ENCODE peak calls at places on chromosomes 2 and 18, in eight cellular contexts. Z is HAP-1; I is CD8-positive, alpha-beta memory T cell; J is IMR-90; K is esophagus muscularis mucosa; A is GM12865; D is fibroblast of lung; Q is astrocyte of the spinal cord. C is an unnamed sample.

GRCh38 chr2:157194097-157194688 is 63.3 kb upstream of the GALNT5 start:
- DNase-seq in D (peak), I (no peak), Z (peak), Q (peak), A (peak), J (peak), K (no peak), C (peak)

GRCh38 chr18:3345885-3346284 is 84.0 kb downstream of the MYL12B start:
- DNase-seq in K (no peak), D (peak), I (no peak), Z (no peak), J (peak), Q (no peak), A (no peak), C (no peak)

GRCh38 chr2:54839526-54840255 is 116.2 kb downstream of the EML6 start:
- DNase-seq in A (no peak), K (no peak), D (no peak), J (no peak), Z (no peak), Q (no peak), I (no peak), C (no peak)

GRCh38 chr18:43267818-43268217 is 9.5 kb downstream of the SYT4 start:
- DNase-seq in A (no peak), Q (no peak), I (no peak), J (no peak), Z (no peak), K (no peak), D (no peak), C (no peak)

GRCh38 chr2:184730288-184730687 is 132.0 kb downstream of the ZNF804A start:
- DNase-seq in J (no peak), Z (no peak), A (no peak), I (no peak), D (no peak), Q (no peak), K (no peak), C (peak)

GRCh38 chr2:216691210-216691741 is 4.1 kb downstream of the IGFBP5 start:
- DNase-seq in Q (peak), Z (peak), K (no peak), D (peak), I (no peak), J (peak), A (no peak), C (no peak)

GRCh38 chr2:62461707-62462106 is 44.3 kb downstream of the TMEM17 start:
- DNase-seq in K (no peak), J (peak), Q (peak), A (no peak), I (no peak), D (no peak), Z (no peak), C (no peak)

GRCh38 chr2:2777876-2778275 is 446.8 kb upstream of the MYT1L start:
- DNase-seq in A (no peak), Z (no peak), J (no peak), K (no peak), I (no peak), Q (no peak), D (no peak), C (no peak)

GRCh38 chr2:105790467-105791118 is 45.9 kb downstream of the NCK2 start:
- DNase-seq in A (peak), D (no peak), K (no peak), J (no peak), I (no peak), Z (no peak), Q (no peak), C (no peak)

GRCh38 chr2:220001693-220002260 is 374.3 kb downstream of the SLC4A3 start:
- DNase-seq in K (no peak), J (peak), A (no peak), I (no peak), D (peak), Q (peak), Z (no peak), C (no peak)

GRCh38 chr2:219701847-219702634 is 74.6 kb downstream of the SLC4A3 start:
- DNase-seq in K (no peak), Z (no peak), A (no peak), Q (peak), J (peak), I (no peak), D (peak), C (no peak)

GRCh38 chr2:216574046-216574445 is 59.2 kb upstream of the IGFBP2 start:
- DNase-seq in J (peak), D (no peak), K (no peak), I (no peak), Z (no peak), A (no peak), Q (peak), C (no peak)

GRCh38 chr18:79630266-79631095 is 49.1 kb upstream of the CTDP1 start:
- DNase-seq in K (no peak), Z (no peak), I (no peak), D (no peak), A (no peak), J (no peak), Q (no peak), C (no peak)

GRCh38 chr2:233267516-233268245 is 16.2 kb downstream of the ATG16L1 start:
- DNase-seq in Z (no peak), Q (no peak), A (peak), D (no peak), K (no peak), J (no peak), I (peak), C (peak)

GRCh38 chr2:128596453-128597430 is 278.1 kb upstream of the HS6ST1 start:
- DNase-seq in A (no peak), Q (no peak), J (no peak), Z (no peak), I (no peak), K (no peak), D (no peak), C (no peak)

GRCh38 chr2:25587361-25587760 is 86.0 kb downstream of the DTNB start:
- DNase-seq in Q (peak), J (peak), A (peak), I (no peak), D (peak), K (no peak), Z (no peak), C (no peak)

GRCh38 chr2:31402388-31402787 is 12.2 kb downstream of the XDH start:
- DNase-seq in A (no peak), K (peak), J (peak), Z (no peak), D (no peak), Q (no peak), I (no peak), C (no peak)

GRCh38 chr2:64288321-64288931 is 144.2 kb upstream of the PELI1 start:
- DNase-seq in K (peak), Z (no peak), Q (peak), A (no peak), D (peak), I (no peak), J (peak), C (no peak)

GRCh38 chr2:97936199-97936598 is 59.5 kb downstream of the TMEM131 start:
- DNase-seq in Q (no peak), I (no peak), A (peak), J (no peak), K (no peak), D (no peak), Z (no peak), C (peak)

GRCh38 chr2:221111739-221112138 is 460.4 kb downstream of the EPHA4 start:
- DNase-seq in K (no peak), D (no peak), Z (no peak), Q (no peak), I (no peak), J (no peak), A (no peak), C (no peak)

GRCh38 chr2:48287971-48288370 is 242.0 kb upstream of the STON1 start:
- DNase-seq in A (no peak), Q (no peak), D (no peak), I (no peak), Z (no peak), J (no peak), K (no peak), C (peak)

GRCh38 chr2:69013123-69013836 is at the start of gene ANTXR1:
- DNase-seq in Q (peak), D (peak), Z (peak), K (no peak), J (peak), I (no peak), A (no peak), C (no peak)

GRCh38 chr2:234249873-234250272 is 199.4 kb downstream of the SPP2 start:
- DNase-seq in K (no peak), A (no peak), Z (peak), J (peak), Q (peak), D (peak), I (no peak), C (no peak)

GRCh38 chr2:60172801-60173200 is 380.7 kb downstream of the BCL11A start:
- DNase-seq in A (no peak), K (no peak), J (no peak), Q (no peak), D (no peak), I (no peak), Z (no peak), C (no peak)

GRCh38 chr18:11149441-11150270 is at the start of gene PIEZO2:
- DNase-seq in K (peak), J (peak), Q (peak), I (no peak), A (peak), Z (no peak), D (peak), C (no peak)

GRCh38 chr2:219461061-219461514 is 26.4 kb downstream of the SPEG start:
- DNase-seq in Q (peak), A (peak), Z (no peak), K (no peak), J (peak), I (no peak), D (peak), C (peak)

GRCh38 chr2:180559766-180560165 is 420.6 kb upstream of the UBE2E3 start:
- DNase-seq in I (no peak), J (no peak), Q (peak), Z (no peak), K (no peak), A (no peak), D (peak), C (no peak)

GRCh38 chr18:24987271-24987932 is 364.6 kb downstream of the ZNF521 start:
- DNase-seq in K (no peak), I (no peak), J (peak), Z (peak), Q (peak), D (peak), A (no peak), C (no peak)

GRCh38 chr2:237459226-237459625 is 27.8 kb upstream of the MLPH start:
- DNase-seq in A (no peak), D (peak), I (no peak), Q (no peak), Z (no peak), K (no peak), J (no peak), C (no peak)

GRCh38 chr18:36811430-36811829 is 17.4 kb downstream of the TPGS2 start:
- DNase-seq in I (no peak), Q (no peak), D (peak), J (peak), A (no peak), Z (no peak), K (no peak), C (no peak)

GRCh38 chr2:98806266-98806697 is 75.3 kb upstream of the MGAT4A start:
- DNase-seq in D (peak), Q (peak), K (peak), A (no peak), Z (no peak), J (no peak), I (no peak), C (no peak)

GRCh38 chr2:237574894-237575868 is 8.8 kb downstream of the PRLH start:
- DNase-seq in Z (no peak), I (no peak), A (no peak), Q (no peak), K (no peak), D (no peak), J (no peak), C (no peak)

DNA sequence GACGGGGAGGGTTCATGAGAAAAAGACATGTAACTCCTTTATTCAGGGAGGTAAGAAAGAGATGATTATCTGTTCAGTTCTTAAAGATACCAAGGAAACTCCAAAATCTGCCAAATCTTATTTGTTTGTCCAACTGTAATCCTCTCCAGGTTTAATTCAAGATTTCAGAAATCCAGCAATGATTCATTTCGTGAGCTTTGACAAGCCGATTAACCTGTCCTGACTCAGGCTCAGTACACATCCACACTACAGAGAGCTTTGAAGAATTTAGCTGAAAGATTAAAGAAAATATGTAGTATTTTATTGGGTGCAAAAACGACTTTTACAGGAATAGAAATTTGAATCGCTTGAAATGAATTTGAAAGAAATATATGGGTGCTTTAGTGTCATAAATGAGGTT is 1.1 kb downstream of the SPAG16 start:
- DNase-seq in Q (no peak), I (no peak), D (no peak), J (no peak), K (no peak), Z (no peak), A (no peak), C (no peak)
- H3K4me3 ChIP-seq in Q (peak), I (no peak), D (peak), J (no peak), K (no peak), Z (peak), A (no peak), C (peak)

GRCh38 chr2:49937432-49937831 is 783.1 kb upstream of the FSHR start:
- DNase-seq in Q (no peak), A (no peak), D (no peak), J (no peak), K (no peak), I (no peak), Z (no peak), C (no peak)

GRCh38 chr2:49936965-49937364 is 782.6 kb upstream of the FSHR start:
- DNase-seq in D (no peak), K (no peak), Q (no peak), J (no peak), I (no peak), A (no peak), Z (no peak), C (no peak)

GRCh38 chr2:49938268-49938667 is 784.0 kb upstream of the FSHR start:
- DNase-seq in J (no peak), I (no peak), Q (no peak), D (no peak), A (no peak), K (no peak), Z (no peak), C (no peak)

GRCh38 chr2:49943944-49944803 is 789.9 kb upstream of the FSHR start:
- DNase-seq in Q (no peak), A (peak), J (no peak), Z (no peak), D (no peak), I (no peak), K (no peak), C (no peak)

GRCh38 chr2:49940616-49941015 is 786.3 kb upstream of the FSHR start:
- DNase-seq in I (no peak), K (no peak), Z (no peak), A (peak), J (no peak), D (no peak), Q (no peak), C (no peak)
- H3K4me3 ChIP-seq in I (peak), K (peak), Z (no peak), A (peak), J (no peak), D (no peak), Q (no peak), C (no peak)

DNA sequence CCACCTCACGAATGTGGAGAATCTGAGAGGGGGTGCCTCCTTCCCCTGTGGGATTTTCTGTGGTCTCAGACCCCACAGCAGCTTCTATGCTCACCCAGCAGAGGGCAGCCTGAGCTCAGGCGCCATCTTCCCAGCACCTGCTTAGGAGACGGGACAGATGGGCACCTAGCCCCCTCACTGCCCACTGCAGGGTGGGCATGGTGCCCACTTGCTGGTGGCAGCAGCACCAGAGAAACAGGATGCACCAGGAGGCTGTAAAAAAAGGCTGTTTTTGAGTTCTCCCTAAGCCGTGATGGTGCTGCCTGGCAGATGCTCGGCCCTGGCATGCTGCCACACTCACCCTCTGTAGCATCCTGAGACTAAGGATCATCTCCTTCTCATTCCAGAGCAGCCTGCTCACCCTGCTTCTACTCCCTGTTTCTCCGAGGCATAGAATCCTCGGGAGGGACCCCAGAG is 19.1 kb upstream of the SLC20A1 start:
- DNase-seq in Q (peak), A (peak), J (peak), I (peak), Z (peak), D (peak), K (no peak), C (peak)
- H3K4me3 ChIP-seq in Q (peak), A (no peak), J (no peak), I (peak), Z (no peak), D (no peak), K (peak), C (peak)

GRCh38 chr2:39523308-39524044 is 86.4 kb upstream of the MAP4K3 start:
- DNase-seq in Z (peak), D (peak), J (peak), Q (peak), A (no peak), K (no peak), I (no peak), C (no peak)

GRCh38 chr2:39524061-39524460 is 87.0 kb upstream of the MAP4K3 start:
- DNase-seq in Z (no peak), A (no peak), I (no peak), D (no peak), J (no peak), K (no peak), Q (no peak), C (no peak)

GRCh38 chr2:39521876-39522517 is 84.9 kb upstream of the MAP4K3 start:
- DNase-seq in A (no peak), Q (no peak), I (no peak), D (no peak), Z (no peak), J (no peak), K (no peak), C (no peak)

GRCh38 chr2:39524756-39525635 is 87.9 kb upstream of the MAP4K3 start:
- DNase-seq in Z (no peak), D (no peak), J (no peak), Q (no peak), K (no peak), A (no peak), I (no peak), C (no peak)

DNA sequence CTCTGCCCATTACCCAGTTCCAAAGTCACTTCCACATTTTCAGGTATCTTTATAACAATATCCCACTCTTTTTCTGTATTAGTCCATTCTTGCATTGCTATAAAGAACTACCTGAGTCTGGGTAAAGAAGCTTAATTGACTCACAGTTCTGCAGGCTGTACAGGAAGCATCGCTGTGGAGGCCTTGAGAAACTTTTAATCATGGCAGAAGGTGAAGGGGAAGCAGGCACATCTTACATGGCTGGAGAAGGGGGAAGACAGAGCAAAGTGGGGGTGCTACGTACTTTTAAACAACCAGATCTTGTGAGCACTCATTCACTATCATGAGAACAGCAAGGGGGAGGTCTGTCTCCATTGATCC is 85.4 kb upstream of the MAP4K3 start:
- DNase-seq in J (no peak), K (no peak), Z (no peak), Q (no peak), I (no peak), A (no peak), D (no peak), C (no peak)
- H3K4me3 ChIP-seq in J (no peak), K (no peak), Z (no peak), Q (no peak), I (no peak), A (no peak), D (no peak), C (no peak)